ENCODE peak calls at places on chromosome 21, in five cellular contexts. R is K562, O is endothelial cell of umbilical vein, P is stomach, V is spleen. D is an unnamed sample. For H3K36me3 and H3K4me1, the result is how much of the 10 kb centered on the place peaks cover.

GRCh38 chr21:29077651-29078090 is 4.2 kb upstream of the CCT8 start:
- DNase-seq in O (peak), P (no peak), R (no peak), V (no peak), D (peak)

GRCh38 chr21:14995695-14996490 is 68.9 kb downstream of the NRIP1 start:
- DNase-seq in O (peak), V (no peak), R (no peak), P (no peak), D (no peak)

GRCh38 chr21:30831194-30831765 is 1.7 kb upstream of the KRTAP7-1 start:
- DNase-seq in P (no peak), O (no peak), V (no peak), R (peak), D (no peak)

GRCh38 chr21:25456672-25457071 is 150.6 kb downstream of the MRPL39 start:
- DNase-seq in V (no peak), R (no peak), O (peak), P (peak), D (no peak)

GRCh38 chr21:43345746-43346409 is 81.1 kb downstream of the SIK1 start:
- DNase-seq in O (peak), P (no peak), R (peak), V (no peak), D (no peak)

GRCh38 chr21:17925900-17926299 is 106.7 kb upstream of the C21orf91 start:
- DNase-seq in R (no peak), O (peak), V (no peak), P (no peak), D (no peak)

GRCh38 chr21:31180256-31181088 is 142.2 kb upstream of the KRTAP19-8 start:
- DNase-seq in R (peak), O (peak), V (no peak), P (no peak), D (no peak)

GRCh38 chr21:14520535-14520934 is 25.6 kb downstream of the SAMSN1 start:
- DNase-seq in O (no peak), V (peak), P (no peak), R (no peak), D (no peak)

GRCh38 chr21:32329331-32329730 is 30.7 kb downstream of the MRAP start:
- DNase-seq in R (no peak), V (no peak), P (no peak), O (peak), D (no peak)

GRCh38 chr21:15967661-15968060 is 237.9 kb downstream of the USP25 start:
- DNase-seq in R (no peak), P (no peak), V (no peak), O (no peak), D (no peak)

GRCh38 chr21:15011967-15012366 is 52.8 kb downstream of the NRIP1 start:
- DNase-seq in R (no peak), V (no peak), O (no peak), P (no peak), D (no peak)

GRCh38 chr21:26116456-26117011 is 54.0 kb downstream of the APP start:
- DNase-seq in O (no peak), V (no peak), R (no peak), P (no peak), D (peak)

GRCh38 chr21:21921410-21922232 is 923.4 kb downstream of the NCAM2 start:
- DNase-seq in R (peak), V (no peak), O (no peak), P (no peak), D (no peak)

GRCh38 chr21:35503646-35504045 is 454.5 kb upstream of the RUNX1 start:
- DNase-seq in V (no peak), R (no peak), O (peak), P (no peak), D (no peak)

GRCh38 chr21:37712204-37712934 is 203.9 kb downstream of the KCNJ6 start:
- DNase-seq in P (peak), V (no peak), O (peak), R (peak), D (peak)

GRCh38 chr21:32216293-32216692 is 62.6 kb downstream of the MIS18A start:
- DNase-seq in O (no peak), R (no peak), V (no peak), P (no peak), D (no peak)

GRCh38 chr21:32800056-32800455 is 28.5 kb upstream of the PAXBP1 start:
- DNase-seq in V (no peak), P (no peak), O (no peak), R (no peak), D (no peak)

GRCh38 chr21:18913914-18914313 is 510.3 kb upstream of the TMPRSS15 start:
- DNase-seq in R (no peak), O (no peak), P (no peak), V (no peak), D (no peak)

GRCh38 chr21:28705616-28706015 is 287.1 kb downstream of the LTN1 start:
- DNase-seq in V (no peak), R (no peak), P (no peak), O (no peak), D (no peak)

GRCh38 chr21:31284797-31285397 is 59.2 kb downstream of the TIAM1 start:
- DNase-seq in R (no peak), O (no peak), V (no peak), P (no peak), D (no peak)

DNA sequence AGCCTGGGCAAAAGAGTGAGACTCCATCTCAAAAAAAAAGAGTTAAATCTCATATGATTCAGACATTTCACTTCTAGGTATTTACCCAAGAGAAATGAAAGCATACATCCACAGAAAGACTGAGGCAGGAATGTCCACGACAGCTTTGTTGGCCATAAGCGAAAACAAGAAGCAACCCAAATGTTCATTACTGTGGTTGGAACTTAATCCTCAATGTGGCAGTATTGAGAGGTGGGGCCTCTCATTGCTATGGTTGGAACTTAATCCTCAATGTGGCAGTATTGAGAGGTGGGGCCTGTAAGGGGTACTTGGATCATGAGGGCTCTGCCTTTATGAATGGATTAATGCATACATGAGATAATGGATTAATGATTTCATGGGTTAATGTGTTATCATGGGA is 15.2 kb downstream of the C21orf58 start:
- DNase-seq in R (no peak), O (no peak), V (no peak), P (no peak), D (no peak)
- H3K36me3 ChIP-seq in R (half or more), O (under half), V (under half), P (under half), D (under half)

GRCh38 chr21:41865002-41865777 is 14.0 kb downstream of the PRDM15 start:
- DNase-seq in R (peak), O (no peak), P (no peak), V (peak), D (no peak)
- TF ChIP-seq POLR2AphosphoS5 in R (no peak), O (no peak), P (no peak), V (no peak), D (no peak)

DNA sequence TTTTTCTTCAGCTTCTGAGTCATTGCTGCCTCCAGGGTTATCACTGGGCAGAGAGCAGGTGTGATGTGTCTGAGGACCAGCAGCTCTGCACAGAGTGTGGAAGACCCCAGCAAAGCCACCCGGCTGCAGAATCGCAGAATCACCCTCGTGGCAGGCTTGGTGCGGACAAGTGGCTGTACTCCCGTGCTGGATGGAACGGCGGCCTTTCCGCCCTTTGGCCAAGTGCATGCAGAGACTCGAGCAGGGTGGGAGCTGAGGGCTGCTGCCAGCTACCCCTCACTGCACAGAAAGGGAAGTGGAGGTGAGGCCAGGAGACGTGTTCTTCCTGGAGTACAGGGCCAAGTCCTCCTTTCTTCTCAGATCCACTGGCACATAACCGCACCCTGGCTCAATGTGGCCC is 162.5 kb downstream of the PCBP3 start:
- DNase-seq in O (no peak), R (no peak), V (no peak), P (no peak), D (no peak)
- H3K4me1 ChIP-seq in O (under half), R (under half), V (under half), P (under half), D (under half)

DNA sequence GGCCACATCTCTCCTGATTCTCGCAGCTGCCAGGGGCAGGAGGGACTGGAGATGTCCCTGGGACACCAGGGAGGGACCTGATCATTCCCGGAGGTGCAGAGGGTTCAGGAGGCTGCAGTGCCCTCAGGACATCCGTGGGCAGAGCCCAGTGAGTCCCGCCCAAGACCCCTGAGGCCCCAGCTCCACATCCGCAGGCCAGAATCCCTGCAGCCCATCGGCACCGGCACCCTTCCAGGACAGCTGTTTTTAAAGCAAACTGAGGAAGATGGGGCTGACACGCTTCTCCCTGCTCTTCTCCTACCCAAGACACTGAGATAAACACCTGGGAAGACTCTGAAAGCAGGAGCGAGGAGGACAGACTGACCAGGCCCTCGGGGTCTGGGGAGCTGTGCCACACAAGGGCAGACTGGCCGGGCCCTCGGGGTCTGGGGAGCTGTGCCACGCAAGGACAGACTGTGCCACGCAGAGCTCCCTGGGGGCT is 25.5 kb downstream of the SLC19A1 start:
- DNase-seq in R (no peak), V (peak), P (no peak), O (no peak), D (no peak)
- H3K36me3 ChIP-seq in R (half or more), V (half or more), P (half or more), O (under half), D (under half)

GRCh38 chr21:40074198-40074597 is 207.0 kb downstream of the PCP4 start:
- DNase-seq in O (no peak), V (no peak), R (no peak), P (no peak), D (no peak)
- TF ChIP-seq POLR2AphosphoS5 in O (no peak), V (no peak), R (no peak), P (no peak), D (no peak)

DNA sequence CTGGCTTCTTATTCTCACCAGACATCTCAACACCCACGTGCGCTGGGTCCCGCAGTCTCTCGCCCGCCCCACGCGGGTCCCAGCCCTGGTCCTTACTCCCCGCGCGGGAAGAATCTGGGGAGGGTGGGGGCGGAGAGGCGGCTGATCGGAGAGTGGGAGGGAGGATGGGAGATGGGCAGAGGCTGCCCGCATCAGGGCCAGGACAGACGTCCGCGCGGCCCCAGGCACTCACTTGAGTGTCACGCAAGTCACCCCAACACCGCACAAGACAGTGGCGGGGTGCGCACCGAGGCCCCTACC is 6.1 kb upstream of the SIM2 start:
- DNase-seq in R (no peak), V (no peak), O (no peak), P (no peak), D (no peak)
- H3K4me1 ChIP-seq in R (under half), V (under half), O (under half), P (under half), D (under half)

DNA sequence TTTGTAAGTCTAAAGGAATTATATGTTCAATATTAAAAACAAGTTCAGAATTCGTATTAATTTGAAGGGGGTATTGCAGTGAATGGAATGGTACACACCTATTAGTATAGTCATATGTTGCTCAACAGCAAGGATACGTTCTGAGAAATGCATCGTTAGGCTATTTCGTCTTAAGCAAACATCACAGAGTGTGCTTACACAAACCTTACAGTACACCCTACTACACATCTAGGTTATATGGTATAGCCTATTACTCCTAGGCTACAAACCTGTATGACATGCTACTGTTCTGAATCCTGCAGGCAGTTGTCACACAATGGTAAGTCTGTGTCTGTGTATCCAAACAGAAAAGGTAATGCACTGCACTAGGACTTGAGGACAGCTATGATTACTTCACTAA is 14.2 kb upstream of the PSMG1 start:
- DNase-seq in V (no peak), O (no peak), R (no peak), P (no peak), D (no peak)
- H3K36me3 ChIP-seq in V (half or more), O (under half), R (half or more), P (half or more), D (under half)

D was measured in prostate gland.